ENCODE peak calls at places on chromosomes 6 and 20, in five cellular contexts. O, H, F, V and I are unnamed samples.

GRCh38 chr20:46216770-46217464 is 91.4 kb downstream of the CDH22 start:
- DNase-seq in O (no peak), H (no peak), F (no peak), V (no peak), I (no peak)

GRCh38 chr6:155939253-155939652 is 483.6 kb upstream of the NOX3 start:
- DNase-seq in V (no peak), H (no peak), O (no peak), F (no peak), I (peak)

GRCh38 chr6:1597121-1597744 is 12.5 kb upstream of the FOXC1 start:
- DNase-seq in O (no peak), H (no peak), V (no peak), F (no peak), I (no peak)

GRCh38 chr6:18845891-18846290 is 458.7 kb downstream of the RNF144B start:
- DNase-seq in H (no peak), F (no peak), O (no peak), V (no peak), I (no peak)

GRCh38 chr6:69861986-69862385 is 4.4 kb upstream of the COL19A1 start:
- DNase-seq in V (no peak), O (no peak), H (peak), F (no peak), I (no peak)

GRCh38 chr20:5569021-5569420 is 181.2 kb upstream of the SHLD1 start:
- DNase-seq in V (peak), F (no peak), O (peak), H (peak), I (no peak)

GRCh38 chr6:162917506-162917905 is 189.7 kb downstream of the PACRG start:
- DNase-seq in O (peak), F (no peak), H (no peak), V (no peak), I (no peak)

GRCh38 chr6:4788482-4788881 is 12.3 kb downstream of the CDYL start:
- DNase-seq in F (no peak), O (no peak), V (no peak), H (no peak), I (no peak)

GRCh38 chr6:3723251-3723650 is 28.3 kb downstream of the PXDC1 start:
- DNase-seq in H (no peak), V (no peak), O (no peak), F (no peak), I (no peak)

GRCh38 chr6:84866715-84867114 is 102.3 kb upstream of the TBX18 start:
- DNase-seq in V (no peak), O (no peak), H (no peak), F (no peak), I (no peak)

GRCh38 chr6:105779113-105779512 is 307.0 kb upstream of the PRDM1 start:
- DNase-seq in H (no peak), F (no peak), O (peak), V (no peak), I (no peak)

GRCh38 chr6:106037060-106037459 is 49.1 kb upstream of the PRDM1 start:
- DNase-seq in H (no peak), F (no peak), O (peak), V (no peak), I (no peak)

GRCh38 chr6:132062626-132063025 is 111.5 kb upstream of the CCN2 start:
- DNase-seq in F (no peak), O (no peak), V (no peak), H (no peak), I (no peak)

GRCh38 chr20:35992713-35993335 is 24.4 kb downstream of the CNBD2 start:
- DNase-seq in H (peak), F (no peak), V (peak), O (peak), I (peak)

GRCh38 chr6:138073264-138073663 is 34.0 kb downstream of the PERP start:
- DNase-seq in O (no peak), V (no peak), H (no peak), F (no peak), I (no peak)

GRCh38 chr6:166820483-166820882 is 135.9 kb downstream of the RNASET2 start:
- DNase-seq in F (no peak), O (no peak), V (no peak), H (no peak), I (no peak)

GRCh38 chr6:10962673-10963072 is 75.8 kb downstream of the SYCP2L start:
- DNase-seq in H (no peak), F (no peak), O (peak), V (no peak), I (no peak)

GRCh38 chr6:88445188-88445958 is 279.2 kb upstream of the CNR1 start:
- DNase-seq in V (no peak), F (no peak), H (no peak), O (no peak), I (no peak)

GRCh38 chr6:33815854-33816253 is 12.1 kb upstream of the MLN start:
- DNase-seq in O (no peak), F (no peak), H (peak), V (peak), I (peak)

GRCh38 chr6:52055451-52055850 is 32.0 kb downstream of the PKHD1 start:
- DNase-seq in O (no peak), V (no peak), H (no peak), F (no peak), I (no peak)

GRCh38 chr6:4311976-4312860 is 176.8 kb upstream of the ECI2 start:
- DNase-seq in F (no peak), O (no peak), V (no peak), H (no peak), I (no peak)

GRCh38 chr6:34476941-34477340 is 11.1 kb downstream of the PACSIN1 start:
- DNase-seq in O (no peak), H (no peak), V (no peak), F (no peak), I (no peak)

GRCh38 chr6:46243754-46244153 is 73.0 kb upstream of the ENPP5 start:
- DNase-seq in H (no peak), F (no peak), O (no peak), V (no peak), I (no peak)

GRCh38 chr6:155994071-155994470 is 538.4 kb upstream of the NOX3 start:
- DNase-seq in F (no peak), O (no peak), H (no peak), V (no peak), I (no peak)

GRCh38 chr6:41073203-41073967 is 611 bp downstream of the NFYA start:
- DNase-seq in O (peak), F (peak), V (peak), H (peak), I (peak)

GRCh38 chr6:166464418-166465400 is 82.0 kb upstream of the MPC1 start:
- DNase-seq in O (no peak), H (no peak), V (no peak), F (no peak), I (no peak)

GRCh38 chr6:35302604-35303218 is 5.1 kb downstream of the DEF6 start:
- DNase-seq in V (no peak), H (peak), F (peak), O (peak), I (no peak)

GRCh38 chr6:144331610-144332009 is 46.5 kb downstream of the UTRN start:
- DNase-seq in V (no peak), H (peak), F (no peak), O (no peak), I (no peak)

GRCh38 chr20:51276331-51276730 is 253.4 kb upstream of the KCNG1 start:
- DNase-seq in V (no peak), O (peak), F (no peak), H (no peak), I (no peak)

GRCh38 chr6:99093781-99094180 is 146.0 kb upstream of the FBXL4 start:
- DNase-seq in V (peak), H (no peak), O (no peak), F (no peak), I (no peak)

GRCh38 chr20:51122931-51123658 is 100.2 kb upstream of the KCNG1 start:
- DNase-seq in V (no peak), F (no peak), O (no peak), H (no peak), I (peak)

GRCh38 chr6:107716688-107717089 is 107.4 kb downstream of the SCML4 start:
- DNase-seq in F (no peak), H (peak), O (no peak), V (no peak), I (no peak)

GRCh38 chr6:38015341-38015740 is 195.8 kb downstream of the ZFAND3 start:
- DNase-seq in V (no peak), H (no peak), F (no peak), O (no peak), I (no peak)

GRCh38 chr6:152765331-152765730 is 14.7 kb downstream of the VIP start:
- DNase-seq in V (no peak), O (no peak), H (no peak), F (no peak), I (no peak)

GRCh38 chr6:163494279-163494727 is 79.8 kb downstream of the QKI start:
- DNase-seq in V (no peak), O (no peak), H (no peak), F (no peak), I (no peak)

GRCh38 chr6:37620519-37620918 is 77.2 kb downstream of the MDGA1 start:
- DNase-seq in F (no peak), H (no peak), O (no peak), V (no peak), I (no peak)

GRCh38 chr6:80767808-80768207 is 661.3 kb downstream of the BCKDHB start:
- DNase-seq in O (peak), V (no peak), F (peak), H (no peak), I (no peak)